ENCODE peak calls at places on chromosomes 4 and X, in eight cellular contexts. K, J, O, Q, M, D, L and H are unnamed samples.

GRCh38 chrX:19964017-19964710 is 26.7 kb downstream of the BCLAF3 start:
- DNase-seq in K (no peak), J (no peak), O (no peak), Q (no peak), M (no peak), D (no peak), L (no peak), H (no peak)

GRCh38 chr4:7021930-7022658 is 21.1 kb upstream of the TADA2B start:
- DNase-seq in K (peak), J (no peak), O (no peak), Q (no peak), M (no peak), D (peak), L (no peak), H (no peak)

GRCh38 chr4:680931-681645 is 6.7 kb downstream of the MYL5 start:
- DNase-seq in K (peak), J (peak), O (peak), Q (no peak), M (peak), D (no peak), L (peak), H (no peak)

GRCh38 chr4:40283968-40284367 is 51.2 kb upstream of the CHRNA9 start:
- DNase-seq in K (no peak), J (no peak), O (peak), Q (no peak), M (no peak), D (no peak), L (peak), H (no peak)

GRCh38 chrX:16695079-16695676 is 17.3 kb downstream of the CTPS2 start:
- DNase-seq in K (peak), J (peak), O (peak), Q (no peak), M (peak), D (no peak), L (peak), H (peak)

GRCh38 chr4:82542642-82543041 is 19.1 kb downstream of the TMEM150C start:
- DNase-seq in K (no peak), J (no peak), O (no peak), Q (no peak), M (no peak), D (no peak), L (no peak), H (no peak)

GRCh38 chr4:183118585-183118984 is 19.5 kb downstream of the WWC2 start:
- DNase-seq in K (peak), J (no peak), O (peak), Q (no peak), M (no peak), D (no peak), L (no peak), H (no peak)

GRCh38 chrX:47662144-47662657 is 3.2 kb upstream of the UXT start:
- DNase-seq in K (peak), J (no peak), O (no peak), Q (no peak), M (no peak), D (peak), L (peak), H (no peak)

GRCh38 chr4:48315728-48316630 is 25.4 kb upstream of the SLAIN2 start:
- DNase-seq in K (peak), J (no peak), O (peak), Q (no peak), M (no peak), D (no peak), L (peak), H (no peak)

GRCh38 chr4:147794787-147795413 is 63.0 kb downstream of the ARHGAP10 start:
- DNase-seq in K (no peak), J (no peak), O (no peak), Q (no peak), M (no peak), D (no peak), L (no peak), H (no peak)

GRCh38 chr4:106494066-106494465 is 125.5 kb upstream of the GIMD1 start:
- DNase-seq in K (peak), J (no peak), O (no peak), Q (no peak), M (no peak), D (no peak), L (no peak), H (no peak)

GRCh38 chr4:1359161-1359535 is 12.1 kb downstream of the UVSSA start:
- DNase-seq in K (no peak), J (no peak), O (no peak), Q (no peak), M (no peak), D (no peak), L (no peak), H (peak)

GRCh38 chr4:8162625-8163024 is 4.0 kb upstream of the ABLIM2 start:
- DNase-seq in K (no peak), J (no peak), O (no peak), Q (no peak), M (no peak), D (no peak), L (no peak), H (no peak)

GRCh38 chr4:76585897-76586360 is 150.9 kb downstream of the SHROOM3 start:
- DNase-seq in K (no peak), J (peak), O (peak), Q (peak), M (peak), D (no peak), L (peak), H (peak)

GRCh38 chrX:134622056-134622812 is 36.0 kb downstream of the PLAC1 start:
- DNase-seq in K (peak), J (no peak), O (peak), Q (no peak), M (no peak), D (peak), L (peak), H (no peak)

GRCh38 chrX:25021132-25021498 is 5.3 kb upstream of the ARX start:
- DNase-seq in K (no peak), J (no peak), O (no peak), Q (no peak), M (no peak), D (no peak), L (no peak), H (no peak)

GRCh38 chr4:150385606-150386005 is 196.3 kb upstream of the MAB21L2 start:
- DNase-seq in K (peak), J (no peak), O (peak), Q (no peak), M (no peak), D (peak), L (no peak), H (no peak)

GRCh38 chrX:28550331-28550872 is 36.8 kb upstream of the IL1RAPL1 start:
- DNase-seq in K (no peak), J (no peak), O (peak), Q (no peak), M (no peak), D (no peak), L (no peak), H (no peak)

GRCh38 chr4:146343776-146344175 is 129.4 kb downstream of the REELD1 start:
- DNase-seq in K (no peak), J (no peak), O (no peak), Q (no peak), M (no peak), D (no peak), L (no peak), H (no peak)

GRCh38 chr4:61204353-61204752 is 4.2 kb downstream of the ADGRL3 start:
- DNase-seq in K (no peak), J (no peak), O (peak), Q (no peak), M (no peak), D (no peak), L (no peak), H (no peak)

GRCh38 chr4:80446664-80447063 is 111.1 kb downstream of the CFAP299 start:
- DNase-seq in K (peak), J (no peak), O (no peak), Q (no peak), M (no peak), D (no peak), L (no peak), H (no peak)

GRCh38 chr4:120198411-120198810 is 131.8 kb upstream of the MAD2L1 start:
- DNase-seq in K (no peak), J (no peak), O (no peak), Q (no peak), M (no peak), D (no peak), L (no peak), H (no peak)

GRCh38 chr4:180563977-180564376 is 1679.2 kb upstream of the TENM3 start:
- DNase-seq in K (no peak), J (no peak), O (no peak), Q (no peak), M (no peak), D (no peak), L (no peak), H (no peak)

GRCh38 chr4:151719045-151719743 is 41.6 kb downstream of the GATB start:
- DNase-seq in K (no peak), J (no peak), O (no peak), Q (no peak), M (no peak), D (no peak), L (no peak), H (no peak)

DNA sequence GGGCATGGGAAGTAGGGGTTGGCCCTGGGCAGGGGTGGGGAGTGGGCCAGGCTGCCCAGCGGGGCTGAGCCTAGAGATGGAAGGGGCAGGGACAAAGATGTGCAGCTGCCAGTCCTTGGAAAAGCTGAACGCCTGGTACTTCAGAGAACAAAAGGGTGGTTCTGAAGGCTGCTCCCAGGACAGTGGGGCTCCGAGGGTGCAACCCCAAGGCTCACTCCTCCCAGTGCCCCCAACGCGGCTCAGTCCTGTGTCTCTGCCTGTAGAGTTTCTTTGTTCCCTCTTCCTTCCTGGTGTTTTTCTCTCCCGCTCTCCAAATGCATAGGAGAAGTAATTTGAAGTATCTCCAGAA is 19.2 kb downstream of the IL3RA start:
- DNase-seq in K (no peak), J (no peak), O (peak), Q (no peak), M (no peak), D (no peak), L (no peak), H (no peak)
- H3K4me3 ChIP-seq in K (no peak), J (no peak), O (peak), Q (no peak), M (no peak), D (no peak), L (no peak), H (no peak)

DNA sequence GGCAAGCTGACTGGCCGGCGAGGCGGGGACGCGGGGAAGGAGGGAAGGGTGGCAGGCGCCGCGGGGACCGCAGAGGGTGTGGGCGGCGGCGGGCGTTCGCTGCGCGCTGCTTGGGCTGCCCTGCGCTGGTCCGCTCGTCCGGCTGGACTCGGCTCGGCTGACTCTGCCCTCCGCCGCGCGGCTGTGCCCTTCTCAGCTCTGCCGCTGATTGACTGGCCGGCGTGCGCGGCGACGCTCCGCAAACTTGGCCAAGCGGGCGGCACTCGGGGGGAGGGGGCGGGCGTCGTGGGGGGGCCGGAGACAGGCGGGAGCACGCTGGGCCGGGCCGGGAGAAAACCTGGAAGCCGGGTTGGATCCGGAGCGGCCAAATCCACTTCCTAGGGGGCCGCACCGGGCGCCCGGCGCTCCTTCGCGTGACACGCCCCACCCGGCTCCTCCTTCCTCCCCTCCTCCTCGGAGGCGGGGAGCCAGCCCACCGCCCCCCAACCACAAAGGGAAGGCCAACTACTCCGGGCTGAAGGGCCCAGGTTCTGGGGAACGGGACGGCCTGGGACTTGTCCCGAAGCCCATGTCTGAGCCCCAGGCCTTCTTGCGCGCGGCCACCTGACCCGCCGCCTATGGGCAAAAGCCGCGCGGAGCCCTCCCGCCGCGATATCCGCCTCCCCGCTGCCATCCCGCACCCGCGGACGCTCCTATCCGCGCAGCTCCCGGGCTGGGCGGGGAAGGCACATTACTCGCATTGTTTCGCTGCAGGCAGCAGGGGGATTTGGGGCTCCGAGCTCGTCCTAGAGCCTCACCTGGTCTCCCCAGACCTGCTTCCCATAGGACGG is at the start of gene GPC4:
- DNase-seq in K (peak), J (peak), O (peak), Q (peak), M (peak), D (no peak), L (no peak), H (peak)
- H3K4me3 ChIP-seq in K (peak), J (peak), O (peak), Q (peak), M (peak), D (no peak), L (no peak), H (peak)

DNA sequence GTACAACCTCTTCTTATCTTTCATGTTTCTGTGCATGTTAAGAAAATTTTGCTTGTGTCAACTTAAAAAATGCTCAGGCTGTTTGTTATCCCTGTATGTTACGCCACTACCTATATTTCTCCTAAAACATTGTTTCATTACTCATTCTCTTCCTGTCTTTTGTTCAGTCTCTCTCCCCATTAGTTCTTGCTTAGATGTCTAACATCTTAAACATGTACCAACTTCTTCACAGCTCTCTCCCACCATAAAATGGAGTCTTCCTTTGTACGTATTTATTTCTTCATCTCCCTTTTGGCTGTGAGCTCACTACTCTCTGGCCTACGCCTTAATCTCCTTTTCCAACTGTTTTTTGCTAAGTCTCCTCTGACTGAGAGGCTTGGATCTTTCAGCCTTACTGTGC is 36.4 kb downstream of the PCDH7 start:
- DNase-seq in K (no peak), J (no peak), O (no peak), Q (no peak), M (no peak), D (no peak), L (no peak), H (no peak)
- H3K4me3 ChIP-seq in K (no peak), J (no peak), O (no peak), Q (no peak), M (no peak), D (no peak), L (no peak), H (no peak)

GRCh38 chr4:112516401-112517066 is 554 bp upstream of the NEUROG2 start:
- DNase-seq in K (no peak), J (no peak), O (peak), Q (no peak), M (no peak), D (no peak), L (peak), H (peak)

GRCh38 chr4:112517911-112518310 is 1.9 kb upstream of the NEUROG2 start:
- DNase-seq in K (no peak), J (no peak), O (no peak), Q (no peak), M (no peak), D (no peak), L (no peak), H (no peak)

GRCh38 chr4:112518675-112519074 is 2.7 kb upstream of the NEUROG2 start:
- DNase-seq in K (no peak), J (no peak), O (no peak), Q (no peak), M (no peak), D (no peak), L (no peak), H (no peak)

GRCh38 chr4:112516076-112516385 is at the start of gene NEUROG2:
- DNase-seq in K (no peak), J (no peak), O (no peak), Q (no peak), M (no peak), D (no peak), L (no peak), H (no peak)

GRCh38 chr4:112517067-112517588 is 1.1 kb upstream of the NEUROG2 start:
- DNase-seq in K (no peak), J (no peak), O (peak), Q (no peak), M (no peak), D (no peak), L (peak), H (peak)
- H3K4me3 ChIP-seq in K (no peak), J (no peak), O (peak), Q (peak), M (no peak), D (no peak), L (no peak), H (no peak)

DNA sequence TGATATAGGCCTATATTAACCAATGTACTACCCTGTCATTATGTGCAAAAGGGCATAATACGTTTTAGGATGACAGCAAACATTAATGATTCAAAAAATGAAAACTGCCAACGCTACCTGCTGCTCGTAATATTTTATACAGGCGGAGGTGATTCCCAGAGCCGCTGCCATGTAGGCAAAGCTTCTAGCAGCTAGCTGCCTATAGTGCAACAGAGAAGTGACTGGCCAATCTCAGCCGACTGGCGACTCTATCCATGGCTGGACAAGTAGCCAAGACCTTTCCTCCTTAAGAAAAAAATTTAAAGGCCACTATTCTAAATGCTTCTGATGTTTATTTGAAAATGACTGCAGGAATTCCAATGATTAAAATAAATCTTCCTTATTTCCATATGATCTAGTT is 1.9 kb downstream of the PPARGC1A start:
- DNase-seq in K (no peak), J (no peak), O (no peak), Q (no peak), M (no peak), D (no peak), L (no peak), H (no peak)
- H3K4me3 ChIP-seq in K (no peak), J (peak), O (no peak), Q (peak), M (peak), D (no peak), L (no peak), H (no peak)

DNA sequence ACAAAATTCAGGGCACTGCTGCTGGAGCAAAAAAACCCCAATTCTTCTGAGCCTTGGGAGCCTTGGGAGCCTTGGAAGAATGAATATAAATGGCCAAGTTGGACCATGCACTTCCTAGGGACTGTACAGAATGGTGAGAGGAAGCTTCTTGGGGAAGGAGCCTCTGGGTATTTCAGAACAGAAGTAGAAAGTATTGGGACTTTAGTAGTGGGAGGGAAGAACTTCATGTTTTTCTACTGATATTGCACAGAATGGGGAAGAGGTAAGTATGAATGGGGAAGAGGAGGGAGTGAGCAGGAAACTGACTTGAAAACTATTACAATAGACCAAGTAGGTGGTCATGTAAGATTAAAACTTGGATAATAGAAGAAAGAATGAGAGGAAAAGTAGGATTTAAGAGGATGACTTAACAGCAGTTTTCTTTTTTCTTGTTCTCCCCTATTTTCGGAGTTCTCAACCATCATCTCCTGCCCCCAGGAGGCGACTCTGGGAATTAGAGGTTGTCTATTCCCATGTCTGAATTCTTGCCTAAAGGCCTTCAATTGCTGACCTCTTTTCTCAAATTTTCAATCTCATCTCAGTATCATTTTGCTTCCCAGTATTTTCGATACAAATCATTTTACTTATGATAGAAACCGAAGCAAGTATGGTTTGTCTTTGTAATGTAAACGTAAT is 44.5 kb upstream of the TAPT1 start:
- DNase-seq in K (no peak), J (no peak), O (peak), Q (no peak), M (no peak), D (no peak), L (peak), H (no peak)
- H3K4me3 ChIP-seq in K (no peak), J (no peak), O (no peak), Q (no peak), M (no peak), D (no peak), L (no peak), H (no peak)

DNA sequence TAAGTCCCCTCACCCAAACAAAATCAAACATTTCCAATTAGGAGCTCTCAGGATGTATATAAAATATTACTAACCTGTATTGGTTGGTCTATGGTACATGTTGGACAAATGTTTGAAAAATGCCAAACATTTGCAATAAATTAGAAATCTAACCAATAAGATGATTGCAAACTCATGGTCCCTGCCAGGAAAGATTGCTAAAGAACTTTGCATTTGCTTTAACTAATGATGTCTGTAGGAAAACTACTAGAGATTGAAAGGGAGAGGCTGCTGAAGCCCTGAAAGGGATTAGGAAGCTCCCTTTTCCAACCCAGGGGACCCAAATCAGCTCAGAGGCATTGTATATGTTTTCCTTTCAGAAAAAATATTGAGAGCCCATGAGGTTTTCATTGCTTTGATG is 1.7 kb downstream of the SFRP2 start:
- DNase-seq in K (no peak), J (no peak), O (no peak), Q (no peak), M (no peak), D (no peak), L (no peak), H (no peak)
- H3K4me3 ChIP-seq in K (no peak), J (no peak), O (peak), Q (peak), M (no peak), D (no peak), L (no peak), H (no peak)

GRCh38 chrX:154351183-154352011 is 23.0 kb downstream of the FLNA start:
- DNase-seq in K (no peak), J (no peak), O (no peak), Q (no peak), M (no peak), D (no peak), L (no peak), H (no peak)
- H3K4me3 ChIP-seq in K (no peak), J (no peak), O (no peak), Q (no peak), M (no peak), D (no peak), L (no peak), H (no peak)